ENCODE peak calls at places on chromosome 6, in five cellular contexts. K, R, C, W and J are unnamed samples.

GRCh38 chr6:63615590-63615989 is 20.0 kb upstream of the PHF3 start:
- DNase-seq in R (peak; percentile 33), W (no peak), K (no peak), C (no peak), J (no peak)

GRCh38 chr6:99151634-99152344 is 197.7 kb downstream of the FAXC start:
- DNase-seq in W (peak; percentile 65), R (peak; percentile 33), C (no peak), K (no peak), J (peak; percentile 14)

GRCh38 chr6:90650041-90650948 is 63.4 kb upstream of the MAP3K7 start:
- DNase-seq in W (no peak), R (no peak), C (no peak), K (no peak), J (no peak)

GRCh38 chr6:134908906-134909516 is 40.9 kb downstream of the ALDH8A1 start:
- DNase-seq in K (peak; percentile 90), W (peak; percentile 100), R (peak; percentile 100), C (peak; percentile 97), J (peak; percentile 96)

GRCh38 chr6:53103993-53104675 is 38.9 kb downstream of the FBXO9 start:
- DNase-seq in W (peak; percentile 22), C (no peak), K (no peak), R (peak; percentile 14), J (no peak)

GRCh38 chr6:152121910-152122309 is 314.4 kb downstream of the ESR1 start:
- DNase-seq in C (no peak), R (no peak), K (peak; percentile 62), W (no peak), J (no peak)

GRCh38 chr6:3759656-3760245 is 8.2 kb upstream of the PXDC1 start:
- DNase-seq in W (peak; percentile 54), R (peak; percentile 88), K (no peak), C (peak; percentile 77), J (no peak)

GRCh38 chr6:165556116-165556843 is 106.8 kb downstream of the PDE10A start:
- DNase-seq in R (no peak), W (peak; percentile 74), C (no peak), K (no peak), J (no peak)

GRCh38 chr6:11413728-11414127 is 123.8 kb upstream of the TMEM170B start:
- DNase-seq in R (peak; percentile 64), C (no peak), W (peak; percentile 68), K (no peak), J (no peak)

GRCh38 chr6:24642061-24642460 is 3.9 kb downstream of the KIAA0319 start:
- DNase-seq in W (no peak), C (no peak), K (no peak), R (no peak), J (no peak)

GRCh38 chr6:24636681-24637080 is 9.3 kb downstream of the KIAA0319 start:
- DNase-seq in K (no peak), R (no peak), C (no peak), W (no peak), J (no peak)

GRCh38 chr6:24643925-24644324 is 2.1 kb downstream of the KIAA0319 start:
- DNase-seq in C (no peak), W (no peak), K (no peak), R (no peak), J (no peak)

GRCh38 chr6:24644377-24644776 is 1.6 kb downstream of the KIAA0319 start:
- DNase-seq in C (no peak), K (no peak), W (no peak), R (no peak), J (no peak)

DNA sequence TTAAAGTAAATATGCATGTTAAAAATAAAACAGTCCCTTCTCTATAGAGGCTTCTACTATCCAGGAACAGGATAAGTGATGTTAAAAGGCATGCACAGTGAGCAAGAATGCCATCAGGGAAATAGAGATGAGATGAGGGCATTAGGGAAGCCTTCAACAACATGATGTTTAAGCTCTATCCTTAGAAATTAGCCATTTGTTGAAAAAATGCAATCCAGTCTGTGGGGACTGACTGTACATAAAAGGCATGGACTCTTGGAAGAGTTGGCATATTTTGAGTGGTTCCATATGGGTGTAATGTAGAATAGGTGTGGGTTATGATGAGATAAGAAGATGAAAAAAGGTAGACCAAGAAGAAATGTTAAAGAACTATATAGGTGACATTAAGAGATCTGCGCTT is 5.8 kb downstream of the KIAA0319 start:
- DNase-seq in W (no peak), K (no peak), C (no peak), R (peak; percentile 7), J (no peak)
- H3K4me3 ChIP-seq in W (no peak overlapping the region), K (no peak overlapping the region), C (no peak overlapping the region), R (no peak overlapping the region), J (no peak overlapping the region)

DNA sequence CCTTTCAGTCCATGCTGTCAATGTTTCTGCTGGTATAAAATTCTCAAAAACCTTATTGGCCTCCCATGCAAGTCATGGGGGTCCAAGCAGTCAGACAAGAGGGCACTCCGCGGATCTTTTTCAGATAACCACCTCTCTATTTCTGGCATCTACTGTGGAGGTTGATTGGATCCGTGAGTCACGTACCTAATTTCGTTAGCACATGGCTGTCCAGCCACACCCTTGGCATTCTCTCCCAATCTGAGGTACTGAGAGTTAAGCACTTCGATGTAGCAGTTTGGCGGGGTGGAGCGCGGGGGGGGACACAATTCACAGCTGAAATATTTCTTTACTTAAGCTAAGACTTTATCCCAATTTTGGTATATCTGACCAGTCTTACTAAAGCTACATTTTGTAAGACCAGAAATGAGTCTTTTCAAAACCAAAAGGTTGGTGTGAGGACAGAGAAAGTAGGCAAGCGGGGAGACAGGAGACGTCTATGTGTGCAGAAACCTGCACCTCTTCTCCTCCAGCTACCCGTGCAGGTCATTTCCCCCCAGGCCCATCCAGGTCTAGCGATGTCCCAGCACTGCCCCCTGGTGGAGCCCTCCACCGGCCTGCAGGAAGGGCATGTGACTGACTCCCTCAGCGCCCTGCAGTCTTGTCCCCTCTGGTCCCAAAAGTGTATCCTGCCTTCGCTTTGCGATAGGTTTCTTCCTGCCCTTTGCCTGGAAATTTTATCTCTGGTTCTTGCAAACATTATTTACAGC is 113.1 kb downstream of the ADAT2 start:
- DNase-seq in K (peak; percentile 51), W (peak; percentile 49), C (no peak), R (no peak), J (no peak)
- TF ChIP-seq CTCF in K (peak; percentile 23), W (peak; percentile 43), C (peak; percentile 41), R (peak; percentile 49), J (peak; percentile 50)

DNA sequence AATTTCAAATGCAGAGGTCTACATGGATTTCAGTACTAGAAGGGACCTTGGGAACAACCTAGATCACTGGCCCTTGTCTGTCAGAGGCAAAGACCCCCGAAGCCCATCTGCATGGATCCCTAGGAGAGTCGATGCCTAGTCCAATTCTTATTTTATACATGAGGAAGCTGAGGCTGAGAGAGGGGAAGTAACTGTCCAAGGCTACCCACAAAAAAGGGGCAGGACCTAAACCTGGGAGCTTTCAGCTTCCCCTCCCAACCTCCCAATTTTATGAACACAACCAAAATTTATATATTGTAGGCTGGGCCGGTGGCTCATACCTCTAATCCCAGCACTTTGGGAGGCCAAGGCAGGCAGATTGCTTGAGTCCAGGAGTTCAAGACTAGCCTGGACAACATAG is 73.2 kb downstream of the TRERF1 start:
- DNase-seq in C (no peak), R (no peak), K (no peak), W (no peak), J (no peak)
- H3K4me3 ChIP-seq in C (no peak overlapping the region), R (no peak overlapping the region), K (no peak overlapping the region), W (no peak overlapping the region), J (no peak overlapping the region)

DNA sequence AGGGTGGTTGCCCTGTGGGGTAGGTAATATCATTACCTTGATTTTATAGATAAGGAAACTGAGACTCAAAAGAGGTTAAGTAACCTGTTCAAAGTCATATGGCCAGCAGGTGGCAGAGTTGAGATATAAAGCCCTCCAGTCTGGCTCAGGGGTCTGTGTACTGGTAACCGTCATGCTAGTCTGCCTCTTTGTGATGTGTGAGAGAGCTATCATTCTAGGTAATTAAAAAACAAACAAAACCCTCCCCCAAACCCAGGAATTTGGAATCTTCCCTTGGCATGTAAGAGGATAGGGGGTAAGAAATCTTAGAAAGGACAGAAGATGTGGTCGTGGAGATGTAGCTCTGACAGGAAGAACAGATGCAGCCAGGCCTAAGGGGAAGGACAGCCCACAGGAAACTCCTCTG is 206.0 kb downstream of the CDC5L start:
- DNase-seq in C (no peak), W (peak; percentile 57), R (peak; percentile 75), K (no peak), J (peak; percentile 32)
- TF ChIP-seq CTCF in C (peak; percentile 55), W (peak; percentile 49), R (peak; percentile 58), K (peak; percentile 24), J (peak; percentile 62)